ENCODE peak calls at places on chromosomes 4 and X, in four cellular contexts. One of them, this sample, is unnamed.
A peak's percentile ranks its signal among the peaks of the same experiment; 100 is the strongest.

GRCh38 chr4:165947019-165947418 is 74.0 kb downstream of the TLL1 start:
- DNase-seq in cerebellar nuclear complex: no peak
- DNase-seq in substantia nigra: no peak
- DNase-seq in GM06990: no peak
- DNase-seq in this sample: no peak

GRCh38 chrX:72029473-72030411 is 102.0 kb downstream of the RTL5 start:
- DNase-seq in cerebellar nuclear complex: no peak
- DNase-seq in substantia nigra: no peak
- DNase-seq in GM06990: no peak
- DNase-seq in this sample: no peak

GRCh38 chr4:38511702-38512101 is 152.3 kb upstream of the KLF3 start:
- DNase-seq in cerebellar nuclear complex: no peak
- DNase-seq in substantia nigra: no peak
- DNase-seq in GM06990: no peak
- DNase-seq in this sample: no peak

GRCh38 chr4:133596459-133596858 is 447.4 kb downstream of the PCDH10 start:
- DNase-seq in cerebellar nuclear complex: no peak
- DNase-seq in substantia nigra: no peak
- DNase-seq in GM06990: no peak
- DNase-seq in this sample: no peak

GRCh38 chr4:24519649-24520048 is 64.7 kb downstream of the DHX15 start:
- DNase-seq in cerebellar nuclear complex: no peak
- DNase-seq in substantia nigra: no peak
- DNase-seq in GM06990: no peak
- DNase-seq in this sample: no peak

GRCh38 chr4:189092596-189092995 is 848.1 kb upstream of the FRG1 start:
- DNase-seq in cerebellar nuclear complex: no peak
- DNase-seq in substantia nigra: no peak
- DNase-seq in GM06990: no peak
- DNase-seq in this sample: no peak

GRCh38 chrX:20060961-20061868 is 55.5 kb downstream of the MAP7D2 start:
- DNase-seq in cerebellar nuclear complex: no peak
- DNase-seq in substantia nigra: no peak
- DNase-seq in GM06990: peak; percentile 47
- DNase-seq in this sample: no peak

GRCh38 chr4:94032754-94033153 is 174.9 kb upstream of the SMARCAD1 start:
- DNase-seq in cerebellar nuclear complex: no peak
- DNase-seq in substantia nigra: no peak
- DNase-seq in GM06990: no peak
- DNase-seq in this sample: no peak

GRCh38 chrX:10233173-10233572 is 76.4 kb downstream of the CLCN4 start:
- DNase-seq in cerebellar nuclear complex: peak; percentile 8
- DNase-seq in substantia nigra: no peak
- DNase-seq in GM06990: no peak
- DNase-seq in this sample: no peak

GRCh38 chr4:73853246-73853704 is at the start of gene PF4V1:
- DNase-seq in cerebellar nuclear complex: no peak
- DNase-seq in substantia nigra: no peak
- DNase-seq in GM06990: peak; percentile 6
- DNase-seq in this sample: no peak

GRCh38 chr4:180855184-180855583 is 1388.0 kb upstream of the TENM3 start:
- DNase-seq in cerebellar nuclear complex: no peak
- DNase-seq in substantia nigra: no peak
- DNase-seq in GM06990: no peak
- DNase-seq in this sample: no peak

GRCh38 chrX:140949231-140949630 is 53.2 kb upstream of the SPANXB1 start:
- DNase-seq in cerebellar nuclear complex: no peak
- DNase-seq in substantia nigra: no peak
- DNase-seq in GM06990: no peak
- DNase-seq in this sample: no peak

This sample was measured in GM10248.